ENCODE peak calls at places on chromosomes 4 and X, in six cellular contexts. Z, T, K, S, I and R are unnamed samples.

GRCh38 chrX:38985375-38985774 is 184.1 kb downstream of the MID1IP1 start:
- DNase-seq in Z (no peak), T (no peak), K (no peak), S (no peak), I (peak; percentile 28), R (no peak)

GRCh38 chr4:153222790-153223417 is 18.7 kb downstream of the TRIM2 start:
- DNase-seq in Z (no peak), T (peak; percentile 39), K (peak; percentile 68), S (peak; percentile 6), I (peak; percentile 70), R (peak; percentile 84)

GRCh38 chr4:85595098-85595775 is 120.3 kb downstream of the ARHGAP24 start:
- DNase-seq in Z (no peak), T (no peak), K (no peak), S (no peak), I (no peak), R (no peak)

GRCh38 chr4:18250564-18250963 is 229.0 kb upstream of the LCORL start:
- DNase-seq in Z (no peak), T (no peak), K (no peak), S (no peak), I (no peak), R (no peak)

GRCh38 chr4:10033191-10033881 is 12.0 kb upstream of the SLC2A9 start:
- DNase-seq in Z (no peak), T (no peak), K (no peak), S (no peak), I (no peak), R (peak; percentile 52)

GRCh38 chrX:53438174-53438831 is 4.1 kb upstream of the HSD17B10 start:
- DNase-seq in Z (no peak), T (no peak), K (no peak), S (no peak), I (no peak), R (no peak)

GRCh38 chrX:152445926-152446325 is 5.2 kb downstream of the GABRA3 start:
- DNase-seq in Z (no peak), T (no peak), K (no peak), S (no peak), I (no peak), R (no peak)

GRCh38 chrX:38732866-38733265 is 68.4 kb upstream of the MID1IP1 start:
- DNase-seq in Z (no peak), T (no peak), K (no peak), S (no peak), I (no peak), R (no peak)

GRCh38 chr4:38132140-38132673 is 172.0 kb downstream of the PTTG2 start:
- DNase-seq in Z (peak; percentile 84), T (no peak), K (no peak), S (peak; percentile 58), I (peak; percentile 82), R (peak; percentile 44)

GRCh38 chr4:130576218-130576617 is 1480.3 kb downstream of the C4orf33 start:
- DNase-seq in Z (no peak), T (no peak), K (no peak), S (no peak), I (no peak), R (no peak)

GRCh38 chr4:123304151-123305021 is 92.2 kb upstream of the SPRY1 start:
- DNase-seq in Z (no peak), T (no peak), K (no peak), S (no peak), I (peak; percentile 7), R (no peak)

GRCh38 chr4:118033148-118034060 is 882 bp upstream of the NDST3 start:
- DNase-seq in Z (no peak), T (peak; percentile 43), K (peak; percentile 62), S (no peak), I (peak; percentile 26), R (no peak)

GRCh38 chr4:94561249-94562024 is 109.7 kb downstream of the PDLIM5 start:
- DNase-seq in Z (peak; percentile 63), T (no peak), K (no peak), S (no peak), I (no peak), R (no peak)

GRCh38 chr4:39406763-39407583 is at the start of gene KLB:
- DNase-seq in Z (no peak), T (no peak), K (no peak), S (no peak), I (no peak), R (no peak)